ENCODE peak calls at places on chromosomes 6 and 20, in nine cellular contexts. Y is endodermal cell; A is SW480; P is NCI-H524 treated with DMSO at 0.1 percent for 48 hours; J is mammary epithelial cell; K is stimulated activated CD4-positive, alpha-beta T cell treated with anti-CD3 and anti-CD28 coated beads, Interleukin-4, amount 100 ng/mL, for 48 hours; R is COR-L47; Q is GM12865; U is GM04503. H is an unnamed sample.

GRCh38 chr6:747006-747405 is 54.1 kb upstream of the EXOC2 start:
- DNase-seq in Y (no peak), A (no peak), P (no peak), J (no peak), K (no peak), R (no peak), Q (no peak), U (no peak), H (no peak)

GRCh38 chr6:46221221-46221793 is 50.5 kb upstream of the ENPP5 start:
- DNase-seq in Y (no peak), A (peak), P (no peak), J (peak), K (no peak), R (peak), Q (peak), U (peak), H (no peak)

GRCh38 chr6:31573239-31574105 is 1.4 kb downstream of the LTA start:
- DNase-seq in Y (no peak), A (no peak), P (no peak), J (no peak), K (no peak), R (no peak), Q (no peak), U (no peak), H (no peak)

GRCh38 chr6:51618563-51618962 is 468.9 kb downstream of the PKHD1 start:
- DNase-seq in Y (no peak), A (peak), P (no peak), J (no peak), K (no peak), R (no peak), Q (peak), U (no peak), H (no peak)

GRCh38 chr6:44606506-44606905 is 219.0 kb downstream of the CDC5L start:
- DNase-seq in Y (peak), A (no peak), P (no peak), J (no peak), K (no peak), R (no peak), Q (no peak), U (no peak), H (no peak)

GRCh38 chr20:33568378-33569289 is 78.7 kb downstream of the CBFA2T2 start:
- DNase-seq in Y (peak), A (peak), P (peak), J (no peak), K (no peak), R (peak), Q (no peak), U (no peak), H (no peak)

GRCh38 chr6:136149311-136149710 is 100.8 kb downstream of the MTFR2 start:
- DNase-seq in Y (no peak), A (no peak), P (no peak), J (no peak), K (no peak), R (no peak), Q (no peak), U (peak), H (no peak)

GRCh38 chr6:51846531-51846930 is 240.9 kb downstream of the PKHD1 start:
- DNase-seq in Y (no peak), A (no peak), P (no peak), J (no peak), K (no peak), R (no peak), Q (no peak), U (no peak), H (no peak)

GRCh38 chr6:148529010-148529409 is 186.4 kb downstream of the SASH1 start:
- DNase-seq in Y (no peak), A (no peak), P (no peak), J (no peak), K (no peak), R (no peak), Q (no peak), U (no peak), H (no peak)

GRCh38 chr6:166602928-166603690 is 16.6 kb upstream of the RAMACL start:
- DNase-seq in Y (peak), A (no peak), P (no peak), J (no peak), K (no peak), R (no peak), Q (no peak), U (no peak), H (no peak)

GRCh38 chr6:108578595-108579038 is 17.9 kb downstream of the FOXO3 start:
- DNase-seq in Y (no peak), A (no peak), P (no peak), J (no peak), K (no peak), R (no peak), Q (no peak), U (no peak), H (no peak)

GRCh38 chr20:18019068-18019467 is 38.6 kb downstream of the OVOL2 start:
- DNase-seq in Y (peak), A (no peak), P (no peak), J (no peak), K (no peak), R (no peak), Q (peak), U (no peak), H (no peak)

GRCh38 chr6:34207695-34208443 is 28.8 kb upstream of the HMGA1 start:
- DNase-seq in Y (no peak), A (no peak), P (no peak), J (no peak), K (no peak), R (no peak), Q (no peak), U (no peak), H (no peak)

GRCh38 chr6:63740709-63741108 is 105.1 kb downstream of the PHF3 start:
- DNase-seq in Y (no peak), A (peak), P (no peak), J (peak), K (no peak), R (no peak), Q (no peak), U (peak), H (no peak)

GRCh38 chr6:10385512-10386132 is 29.3 kb downstream of the TFAP2A start:
- DNase-seq in Y (peak), A (no peak), P (no peak), J (no peak), K (no peak), R (no peak), Q (no peak), U (no peak), H (no peak)

GRCh38 chr20:1618954-1619550 is 757 bp downstream of the SIRPB1 start:
- DNase-seq in Y (no peak), A (no peak), P (no peak), J (no peak), K (no peak), R (no peak), Q (no peak), U (no peak), H (no peak)

GRCh38 chr6:109292983-109293586 is 89.2 kb downstream of the CD164 start:
- DNase-seq in Y (no peak), A (no peak), P (no peak), J (peak), K (no peak), R (no peak), Q (no peak), U (no peak), H (no peak)

GRCh38 chr20:61524956-61525666 is 273.1 kb downstream of the CDH4 start:
- DNase-seq in Y (no peak), A (no peak), P (no peak), J (no peak), K (no peak), R (peak), Q (no peak), U (no peak), H (no peak)

GRCh38 chr6:5851261-5851757 is 155.4 kb downstream of the NRN1 start:
- DNase-seq in Y (peak), A (peak), P (no peak), J (no peak), K (peak), R (peak), Q (peak), U (no peak), H (no peak)

GRCh38 chr20:63587256-63587655 is 13.2 kb upstream of the HELZ2 start:
- DNase-seq in Y (no peak), A (no peak), P (no peak), J (no peak), K (no peak), R (no peak), Q (no peak), U (no peak), H (no peak)